ENCODE peak calls at places on chromosomes 1 and 21, in ten cellular contexts. Z is A549; R is brain microvascular endothelial cell; C is DND-41; G is tibial artery; E is adrenal gland; N is neural progenitor cell; Y is CD4-positive, alpha-beta T cell; J is lower lobe of right lung; I is GM23338. Q is an unnamed sample.
A peak's percentile ranks its signal among the peaks of the same experiment; 100 is the strongest.

GRCh38 chr21:45228656-45229240 is 58.9 kb downstream of the POFUT2 start:
- DNase-seq in G (no peak), J (no peak), E (no peak), Y (no peak), Z (no peak), N (no peak), R (no peak), C (no peak), I (no peak), Q (no peak)

GRCh38 chr1:22143065-22143514 is at the start of gene WNT4:
- DNase-seq in J (peak; percentile 64), N (peak; percentile 92), Z (peak; percentile 29), C (no peak), I (peak; percentile 79), G (no peak), R (no peak), Y (no peak), E (peak; percentile 62), Q (no peak)

GRCh38 chr1:205477759-205478247 is 22.0 kb upstream of the BLACAT1 start:
- DNase-seq in J (peak; percentile 86), Y (no peak), C (no peak), E (peak; percentile 33), R (no peak), N (no peak), G (no peak), Z (peak; percentile 52), I (no peak), Q (peak; percentile 96)

GRCh38 chr1:245611251-245611650 is 456.5 kb downstream of the KIF26B start:
- DNase-seq in E (no peak), R (no peak), G (no peak), N (no peak), J (no peak), C (no peak), Z (no peak), I (no peak), Y (no peak), Q (no peak)

GRCh38 chr1:19802269-19802668 is 2.6 kb upstream of the TMCO4 start:
- DNase-seq in Z (no peak), C (no peak), E (no peak), N (peak; percentile 27), J (no peak), R (no peak), Y (no peak), G (no peak), I (peak; percentile 69), Q (no peak)

GRCh38 chr21:40056031-40056430 is 188.8 kb downstream of the PCP4 start:
- DNase-seq in C (no peak), Z (no peak), E (no peak), Y (no peak), R (no peak), G (no peak), J (no peak), N (no peak), I (no peak), Q (no peak)

GRCh38 chr21:45260191-45260795 is 27.4 kb downstream of the POFUT2 start:
- DNase-seq in N (no peak), G (no peak), J (no peak), Y (no peak), Z (no peak), C (no peak), E (no peak), R (no peak), I (no peak), Q (no peak)

GRCh38 chr1:47437518-47438320 is at the start of gene FOXD2:
- DNase-seq in G (peak; percentile 77), Y (peak; percentile 93), N (peak; percentile 93), E (peak; percentile 84), R (peak; percentile 39), Z (peak; percentile 77), J (peak; percentile 91), I (peak; percentile 82), C (peak; percentile 97), Q (no peak)

GRCh38 chr21:31897311-31897710 is 24.5 kb downstream of the HUNK start:
- DNase-seq in C (no peak), E (no peak), J (no peak), I (no peak), Z (no peak), Y (no peak), R (no peak), N (no peak), G (no peak), Q (no peak)

GRCh38 chr1:40306296-40306695 is 10.8 kb downstream of the COL9A2 start:
- DNase-seq in E (no peak), G (no peak), J (no peak), R (no peak), N (no peak), I (no peak), C (no peak), Y (no peak), Z (no peak), Q (no peak)

GRCh38 chr1:101136739-101137138 is 100.1 kb upstream of the S1PR1 start:
- DNase-seq in I (peak; percentile 50), E (no peak), J (no peak), N (peak; percentile 26), Y (no peak), R (peak; percentile 34), Z (no peak), C (no peak), G (no peak), Q (no peak)

GRCh38 chr1:154809436-154810413 is 60.4 kb downstream of the KCNN3 start:
- DNase-seq in Y (no peak), G (peak; percentile 24), R (peak; percentile 49), E (peak; percentile 29), I (no peak), J (no peak), N (no peak), C (no peak), Z (peak; percentile 38), Q (no peak)

GRCh38 chr21:19541612-19542011 is 1138.0 kb upstream of the TMPRSS15 start:
- DNase-seq in C (no peak), N (no peak), I (no peak), E (peak; percentile 2), J (no peak), R (no peak), Y (no peak), Z (no peak), G (no peak), Q (no peak)

GRCh38 chr1:111476761-111477309 is 3.1 kb downstream of the C1orf162 start:
- DNase-seq in R (no peak), Z (no peak), N (no peak), Y (no peak), I (no peak), G (no peak), E (no peak), J (no peak), C (peak; percentile 77), Q (no peak)

GRCh38 chr1:150165622-150166612 is 16.2 kb downstream of the PLEKHO1 start:
- DNase-seq in J (no peak), Z (peak; percentile 62), C (peak; percentile 74), N (peak; percentile 79), I (peak; percentile 91), R (peak; percentile 50), Y (peak; percentile 66), E (peak; percentile 64), G (peak; percentile 59), Q (no peak)
- H3K27ac ChIP-seq in J (peak overlapping the region; percentile 24), Z (no peak overlapping the region), C (no peak overlapping the region), N (no peak overlapping the region), I (no peak overlapping the region), R (no peak overlapping the region), Y (no peak overlapping the region), E (no peak overlapping the region), G (peak overlapping the region; percentile 96), Q (no peak overlapping the region)

DNA sequence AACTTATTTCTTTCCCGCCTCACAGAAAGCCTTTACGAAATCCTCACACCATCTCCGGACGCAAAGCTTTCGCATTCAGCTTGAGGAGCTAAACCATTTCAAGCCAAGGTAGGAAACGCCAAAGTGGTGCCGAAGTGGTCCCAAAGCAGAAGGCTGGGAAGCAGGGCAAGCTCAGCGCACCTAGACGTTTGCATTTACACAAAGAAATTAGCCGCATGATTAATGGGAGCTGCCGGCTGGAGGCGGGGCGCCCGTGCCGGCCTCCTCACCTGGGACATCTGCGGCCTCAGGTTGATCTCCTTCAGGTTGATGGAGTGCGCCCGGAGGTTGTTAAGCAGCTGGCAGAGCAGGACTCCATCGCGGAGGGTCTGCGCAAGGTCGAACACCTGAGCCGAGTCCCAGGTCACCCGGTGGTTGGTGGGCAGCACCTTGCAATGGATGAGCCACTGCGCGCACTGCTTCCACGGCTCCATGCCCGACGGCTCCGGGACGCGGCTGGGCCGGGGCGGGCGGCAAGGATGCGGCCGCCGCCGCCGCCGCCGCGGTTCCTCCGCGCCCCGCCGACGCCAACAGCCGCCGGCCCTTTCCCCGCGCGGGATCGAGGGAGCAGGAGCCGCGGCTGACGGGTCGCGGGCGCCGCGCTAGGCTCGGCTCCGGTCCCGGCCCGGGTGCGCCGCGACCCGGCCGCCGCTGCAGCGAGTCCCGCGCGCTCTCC is 426 bp downstream of the VAV3 start:
- DNase-seq in N (peak; percentile 44), Y (peak; percentile 39), E (no peak), G (no peak), R (no peak), C (peak; percentile 52), J (peak; percentile 46), I (peak; percentile 81), Z (no peak), Q (no peak)
- H3K27ac ChIP-seq in N (no peak overlapping the region), Y (no peak overlapping the region), E (no peak overlapping the region), G (no peak overlapping the region), R (no peak overlapping the region), C (peak overlapping the region; percentile 77), J (peak overlapping the region; percentile 82), I (no peak overlapping the region), Z (peak overlapping the region; percentile 71), Q (no peak overlapping the region)

DNA sequence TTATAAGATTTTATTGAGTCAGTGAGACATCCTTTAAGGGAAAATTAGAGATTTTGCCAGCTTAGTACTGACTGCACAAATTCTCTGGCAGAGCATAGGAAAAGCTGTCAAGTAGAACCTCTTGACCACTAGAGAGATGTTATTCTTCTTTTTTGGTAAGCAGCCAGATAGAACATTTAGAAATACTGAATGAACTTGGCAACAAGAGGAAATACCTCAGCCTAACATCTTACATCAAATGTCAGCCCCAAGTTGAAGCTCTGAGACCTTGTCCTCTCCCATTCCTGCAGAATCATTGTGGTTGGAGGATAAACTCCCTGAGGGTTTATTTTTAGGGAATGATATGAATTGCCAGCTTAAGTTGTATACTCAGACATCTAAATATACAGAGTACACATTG is 53.4 kb downstream of the MIGA1 start:
- DNase-seq in G (no peak), I (no peak), C (no peak), E (peak; percentile 21), R (peak; percentile 89), J (no peak), Y (no peak), Z (no peak), N (no peak), Q (no peak)
- H3K27ac ChIP-seq in G (peak overlapping the region; percentile 77), I (no peak overlapping the region), C (no peak overlapping the region), E (peak overlapping the region; percentile 16), R (peak overlapping the region; percentile 98), J (peak overlapping the region; percentile 79), Y (no peak overlapping the region), Z (no peak overlapping the region), N (peak overlapping the region; percentile 33), Q (no peak overlapping the region)

DNA sequence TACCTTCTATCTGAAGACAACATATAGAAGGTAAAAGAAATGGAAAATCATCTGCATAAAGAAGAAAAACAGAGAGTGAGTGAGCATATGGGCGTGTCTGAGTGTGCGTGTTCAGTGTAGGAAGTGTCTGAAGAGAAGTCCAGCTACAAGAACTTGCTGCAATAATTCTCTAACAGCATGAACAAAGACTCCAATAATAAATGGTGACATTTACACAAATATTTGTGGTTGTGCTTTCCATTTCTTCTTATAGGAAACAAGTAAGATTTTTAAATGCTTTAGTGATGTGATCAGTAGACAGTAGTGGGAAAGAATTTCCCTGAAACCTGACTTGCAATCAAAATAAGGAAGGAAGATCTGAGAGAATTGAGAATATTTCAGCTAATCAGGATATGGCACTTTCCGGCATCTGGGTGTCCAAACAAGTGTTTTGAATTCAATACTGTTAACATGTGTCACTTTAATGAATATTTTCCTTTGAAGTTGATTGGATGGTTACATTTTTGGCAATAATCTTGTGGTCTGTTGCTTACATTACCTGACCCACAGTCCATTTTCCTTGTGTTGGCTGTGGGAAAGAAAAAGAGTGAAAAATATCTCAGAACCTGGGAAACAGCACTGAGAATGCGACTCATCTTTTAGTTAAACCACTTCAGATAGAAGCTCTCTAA is 154.0 kb downstream of the TGFB2 start:
- DNase-seq in N (no peak), J (no peak), Y (no peak), C (no peak), R (peak; percentile 81), I (no peak), E (no peak), G (no peak), Z (no peak), Q (peak; percentile 77)
- H3K27ac ChIP-seq in N (no peak overlapping the region), J (peak overlapping the region; percentile 69), Y (no peak overlapping the region), C (no peak overlapping the region), R (peak overlapping the region; percentile 100), I (no peak overlapping the region), E (no peak overlapping the region), G (peak overlapping the region; percentile 79), Z (peak overlapping the region; percentile 93), Q (peak overlapping the region; percentile 78)